ENCODE peak calls at places on chromosomes 4 and X, in four cellular contexts. C is epithelial cell of esophagus, I is fibroblast of the aortic adventitia, Y is WERI-Rb-1. V is an unnamed sample.
A peak's percentile ranks its signal among the peaks of the same experiment; 100 is the strongest.

GRCh38 chr4:22487333-22487732 is 28.5 kb downstream of the ADGRA3 start:
- DNase-seq in C (no peak), Y (peak; percentile 27), I (no peak), V (no peak)

GRCh38 chrX:47030339-47030738 is 47.9 kb upstream of the RGN start:
- DNase-seq in I (peak; percentile 84), Y (no peak), C (peak; percentile 66), V (peak; percentile 27)

GRCh38 chrX:107716816-107717700 is 58.5 kb downstream of the TSC22D3 start:
- DNase-seq in C (peak; percentile 58), Y (peak; percentile 52), I (peak; percentile 75), V (peak; percentile 71)

GRCh38 chr4:52861879-52862604 is at the start of gene RASL11B:
- DNase-seq in I (peak; percentile 44), C (peak; percentile 84), Y (peak; percentile 68), V (peak; percentile 34)

GRCh38 chrX:131217878-131218486 is 71.1 kb downstream of the IGSF1 start:
- DNase-seq in C (no peak), Y (peak; percentile 37), I (no peak), V (no peak)

GRCh38 chrX:85004255-85004654 is 578 bp downstream of the APOOL start:
- DNase-seq in Y (no peak), C (peak; percentile 64), I (peak; percentile 19), V (peak; percentile 20)

GRCh38 chr4:37770016-37770415 is 56.5 kb upstream of the PGM2 start:
- DNase-seq in C (no peak), Y (no peak), I (peak; percentile 70), V (peak; percentile 89)

GRCh38 chrX:15564981-15565579 is 35.7 kb downstream of the ACE2 start:
- DNase-seq in C (peak; percentile 86), Y (peak; percentile 52), I (peak; percentile 84), V (peak; percentile 21)

GRCh38 chrX:139559383-139560042 is 29.0 kb downstream of the F9 start:
- DNase-seq in C (peak; percentile 68), I (peak; percentile 79), Y (peak; percentile 27), V (peak; percentile 34)

GRCh38 chr4:6088950-6089349 is 70.7 kb upstream of the C4orf50 start:
- DNase-seq in Y (no peak), I (no peak), C (no peak), V (no peak)

GRCh38 chr4:34046580-34046979 is 2197.7 kb downstream of the ARAP2 start:
- DNase-seq in I (peak; percentile 61), Y (no peak), C (peak; percentile 78), V (peak; percentile 61)

GRCh38 chrX:21479695-21480280 is 105.6 kb downstream of the CNKSR2 start:
- DNase-seq in I (peak; percentile 74), C (peak; percentile 59), Y (no peak), V (peak; percentile 10)

GRCh38 chrX:105869676-105870075 is 47.3 kb downstream of the NRK start:
- DNase-seq in I (no peak), C (peak; percentile 10), Y (no peak), V (peak; percentile 33)

GRCh38 chr4:159946983-159947645 is 844.2 kb downstream of the RAPGEF2 start:
- DNase-seq in I (peak; percentile 46), Y (no peak), C (peak; percentile 83), V (peak; percentile 46)

GRCh38 chr4:141702472-141703182 is 66.2 kb downstream of the IL15 start:
- DNase-seq in C (peak; percentile 22), Y (no peak), I (no peak), V (no peak)

GRCh38 chrX:140274761-140275525 is 229.9 kb downstream of the SOX3 start:
- DNase-seq in Y (no peak), C (peak; percentile 70), I (peak; percentile 52), V (peak; percentile 89)

GRCh38 chrX:32530802-32531403 is 680.4 kb downstream of the DMD start:
- DNase-seq in C (peak; percentile 55), Y (peak; percentile 12), I (peak; percentile 50), V (peak; percentile 0)
- H3K4me3 ChIP-seq in C (no peak overlapping the region), Y (no peak overlapping the region), I (no peak overlapping the region), V (no peak overlapping the region)

GRCh38 chr4:186647821-186648220 is 75.8 kb downstream of the FAT1 start:
- DNase-seq in I (no peak), C (no peak), Y (no peak), V (no peak)

GRCh38 chr4:186653973-186654372 is 69.7 kb downstream of the FAT1 start:
- DNase-seq in Y (no peak), I (no peak), C (no peak), V (no peak)

GRCh38 chr4:186651181-186651603 is 72.5 kb downstream of the FAT1 start:
- DNase-seq in I (no peak), Y (no peak), C (no peak), V (no peak)

GRCh38 chr4:186650401-186651180 is 73.1 kb downstream of the FAT1 start:
- DNase-seq in Y (no peak), C (no peak), I (no peak), V (no peak)

DNA sequence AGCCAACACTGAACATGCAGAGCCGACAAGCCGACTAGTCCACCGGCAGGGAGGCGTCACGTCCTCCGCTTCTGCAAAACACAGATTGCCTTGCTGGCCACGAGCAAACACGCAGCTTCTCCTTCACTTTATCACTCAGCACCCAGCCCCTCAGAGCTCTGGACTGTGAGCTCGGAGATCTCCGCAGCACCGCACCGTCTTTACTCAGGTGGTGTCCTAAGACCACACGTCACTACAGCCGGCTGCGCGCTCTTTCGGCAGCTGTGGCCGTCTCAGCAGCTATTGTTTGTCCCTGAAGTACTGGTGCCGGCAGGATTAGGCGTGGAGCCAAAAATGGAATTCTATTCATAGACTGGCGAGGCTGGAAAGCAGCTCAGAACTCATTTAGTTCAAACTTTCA is 72.0 kb downstream of the FAT1 start:
- DNase-seq in I (peak; percentile 24), C (peak; percentile 52), Y (no peak), V (peak; percentile 69)
- H3K4me3 ChIP-seq in I (peak overlapping the region; percentile 19), C (no peak overlapping the region), Y (no peak overlapping the region), V (peak overlapping the region; percentile 56)

GRCh38 chr4:185774076-185774731 is 37.8 kb downstream of the SORBS2 start:
- DNase-seq in I (no peak), Y (no peak), C (no peak), V (no peak)
- H3K4me3 ChIP-seq in I (no peak overlapping the region), Y (no peak overlapping the region), C (no peak overlapping the region), V (peak overlapping the region; percentile 65)

GRCh38 chr4:186810613-186811150 is 87.0 kb upstream of the FAT1 start:
- DNase-seq in I (no peak), C (no peak), Y (no peak), V (no peak)
- H3K4me3 ChIP-seq in I (no peak overlapping the region), C (no peak overlapping the region), Y (no peak overlapping the region), V (no peak overlapping the region)

GRCh38 chr4:40190465-40190864 is 6.4 kb upstream of the RHOH start:
- DNase-seq in C (no peak), Y (no peak), I (no peak), V (no peak)
- H3K4me3 ChIP-seq in C (no peak overlapping the region), Y (no peak overlapping the region), I (no peak overlapping the region), V (no peak overlapping the region)

DNA sequence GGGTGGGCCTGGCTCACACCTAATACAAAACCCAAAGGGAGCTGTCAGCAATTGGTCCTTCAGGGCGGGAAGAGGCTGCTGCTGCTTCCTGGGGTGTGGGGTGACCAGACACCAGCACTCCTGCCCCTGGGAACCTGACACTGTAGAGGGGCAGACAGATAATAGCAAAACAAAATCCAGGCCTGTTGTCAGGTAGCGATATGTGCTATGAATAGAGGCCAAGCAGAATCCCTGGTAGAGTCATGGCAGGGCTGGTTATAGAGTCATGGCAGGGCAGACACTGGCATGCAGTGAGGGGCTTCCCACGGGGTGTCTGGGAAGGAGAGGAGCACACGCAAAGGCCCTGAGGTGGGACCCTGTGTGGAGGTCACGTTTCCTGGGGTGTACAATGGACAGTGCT is 79.6 kb upstream of the PSAPL1 start:
- DNase-seq in Y (no peak), C (no peak), I (no peak), V (no peak)
- H3K4me3 ChIP-seq in Y (no peak overlapping the region), C (no peak overlapping the region), I (no peak overlapping the region), V (no peak overlapping the region)

GRCh38 chr4:161496-162284 is 37.4 kb downstream of the ZNF718 start:
- DNase-seq in I (no peak), C (peak; percentile 0), Y (no peak), V (no peak)
- H3K4me3 ChIP-seq in I (no peak overlapping the region), C (no peak overlapping the region), Y (no peak overlapping the region), V (no peak overlapping the region)

GRCh38 chr4:121801715-121802075 is 572 bp downstream of the EXOSC9 start:
- DNase-seq in Y (no peak), C (no peak), I (no peak), V (no peak)

GRCh38 chr4:121799888-121800501 is 1.1 kb upstream of the EXOSC9 start:
- DNase-seq in C (no peak), I (no peak), Y (no peak), V (no peak)

GRCh38 chr4:121799208-121799823 is 1.8 kb upstream of the EXOSC9 start:
- DNase-seq in C (no peak), I (no peak), Y (no peak), V (no peak)

GRCh38 chr4:121800961-121801714 is at the start of gene EXOSC9:
- DNase-seq in C (peak; percentile 95), Y (peak; percentile 98), I (peak; percentile 96), V (peak; percentile 87)

GRCh38 chr4:121800638-121800960 is 524 bp upstream of the EXOSC9 start:
- DNase-seq in Y (no peak), C (no peak), I (no peak), V (no peak)
- H3K4me3 ChIP-seq in Y (peak overlapping the region; percentile 66), C (peak overlapping the region; percentile 91), I (peak overlapping the region; percentile 100), V (peak overlapping the region; percentile 86)

DNA sequence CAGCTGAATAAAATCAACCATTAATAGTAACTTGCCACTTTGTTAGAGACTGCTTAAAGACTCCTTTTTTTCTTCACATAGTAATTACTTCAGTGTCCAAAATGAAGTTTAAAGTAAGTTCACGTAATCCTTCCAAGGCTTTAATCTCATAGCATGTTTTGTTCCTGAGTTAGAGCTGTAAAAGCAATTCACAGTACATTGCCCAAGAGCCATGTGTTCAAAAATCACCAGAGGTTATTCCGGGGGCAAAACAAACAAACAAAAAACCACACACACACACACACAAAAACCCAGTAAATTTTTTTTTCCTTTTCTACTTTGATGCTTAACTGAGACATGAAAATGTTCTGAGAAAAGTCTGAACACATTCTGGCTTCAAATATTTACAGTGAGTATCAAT is 6.1 kb downstream of the GPR82 start:
- DNase-seq in Y (no peak), I (peak; percentile 12), C (no peak), V (no peak)
- H3K4me3 ChIP-seq in Y (no peak overlapping the region), I (no peak overlapping the region), C (no peak overlapping the region), V (no peak overlapping the region)